ENCODE peak calls at places on chromosomes 13 and 19, in seven cellular contexts. X, N, K, O, P, S and V are unnamed samples.

GRCh38 chr19:11191934-11192333 is 5.4 kb downstream of the KANK2 start:
- DNase-seq in X (no peak), N (no peak), K (no peak), O (no peak), P (no peak), S (no peak), V (no peak)

GRCh38 chr13:50208826-50209335 is 193.6 kb downstream of the KCNRG start:
- DNase-seq in X (peak; percentile 69), N (peak; percentile 84), K (peak; percentile 60), O (peak; percentile 53), P (no peak), S (peak; percentile 15), V (no peak)

GRCh38 chr19:56272448-56272847 is at the start of gene EDDM13:
- DNase-seq in X (no peak), N (no peak), K (no peak), O (no peak), P (no peak), S (no peak), V (no peak)

GRCh38 chr13:94112731-94113130 is 366.8 kb downstream of the DCT start:
- DNase-seq in X (no peak), N (no peak), K (no peak), O (no peak), P (no peak), S (no peak), V (no peak)

GRCh38 chr19:16016226-16017137 is 59.8 kb upstream of the TPM4 start:
- DNase-seq in X (peak; percentile 35), N (no peak), K (no peak), O (no peak), P (no peak), S (no peak), V (peak; percentile 80)

GRCh38 chr19:51000981-51001380 is 423 bp downstream of the KLK8 start:
- DNase-seq in X (no peak), N (peak; percentile 60), K (no peak), O (no peak), P (no peak), S (no peak), V (no peak)

GRCh38 chr19:46373573-46374359 is 26.9 kb downstream of the PPP5C start:
- DNase-seq in X (peak; percentile 71), N (no peak), K (peak; percentile 90), O (peak; percentile 98), P (no peak), S (peak; percentile 99), V (peak; percentile 83)

GRCh38 chr13:38914070-38914469 is 76.6 kb downstream of the STOML3 start:
- DNase-seq in X (no peak), N (no peak), K (no peak), O (no peak), P (no peak), S (peak; percentile 37), V (no peak)

GRCh38 chr13:21579754-21580316 is 24.1 kb downstream of the MICU2 start:
- DNase-seq in X (no peak), N (no peak), K (no peak), O (no peak), P (no peak), S (no peak), V (no peak)

GRCh38 chr19:50649433-50650391 is at the start of gene C19orf81:
- DNase-seq in X (no peak), N (peak; percentile 70), K (no peak), O (no peak), P (no peak), S (no peak), V (no peak)

GRCh38 chr19:39167461-39168257 is 29.1 kb upstream of the NCCRP1 start:
- DNase-seq in X (no peak), N (no peak), K (no peak), O (peak; percentile 89), P (no peak), S (peak; percentile 83), V (no peak)

GRCh38 chr13:90538063-90538462 is 809.4 kb upstream of the MIR17HG start:
- DNase-seq in X (no peak), N (no peak), K (no peak), O (no peak), P (no peak), S (no peak), V (no peak)

GRCh38 chr19:54188224-54188871 is 1.0 kb downstream of the MBOAT7 start:
- DNase-seq in X (peak; percentile 78), N (peak; percentile 84), K (no peak), O (no peak), P (no peak), S (no peak), V (no peak)

GRCh38 chr13:68995972-68996670 is 1111.5 kb upstream of the ATXN8OS start:
- DNase-seq in X (no peak), N (no peak), K (no peak), O (no peak), P (no peak), S (no peak), V (no peak)

GRCh38 chr19:44685877-44686276 is 13.1 kb upstream of the CEACAM16 start:
- DNase-seq in X (no peak), N (no peak), K (no peak), O (no peak), P (no peak), S (no peak), V (no peak)

GRCh38 chr13:38686635-38687245 is at the start of gene FREM2:
- DNase-seq in X (peak; percentile 64), N (no peak), K (no peak), O (no peak), P (no peak), S (peak; percentile 80), V (no peak)

GRCh38 chr19:14826006-14826405 is 9.0 kb downstream of the OR7A5 start:
- DNase-seq in X (no peak), N (no peak), K (no peak), O (no peak), P (no peak), S (no peak), V (no peak)

GRCh38 chr13:102580552-102581169 is 16.1 kb upstream of the TPP2 start:
- DNase-seq in X (no peak), N (peak; percentile 27), K (no peak), O (no peak), P (no peak), S (no peak), V (no peak)

GRCh38 chr19:2041686-2042484 is 9.2 kb downstream of the MKNK2 start:
- DNase-seq in X (peak; percentile 99), N (peak; percentile 99), K (peak; percentile 98), O (peak; percentile 99), P (peak; percentile 99), S (peak; percentile 99), V (peak; percentile 95)

GRCh38 chr19:2043864-2044708 is 7.0 kb downstream of the MKNK2 start:
- DNase-seq in X (peak; percentile 69), N (no peak), K (peak; percentile 72), O (no peak), P (no peak), S (peak; percentile 38), V (no peak)

GRCh38 chr19:2043269-2043641 is 7.8 kb downstream of the MKNK2 start:
- DNase-seq in X (peak; percentile 63), N (no peak), K (peak; percentile 71), O (no peak), P (no peak), S (no peak), V (peak; percentile 30)

GRCh38 chr19:2041436-2041685 is 9.7 kb downstream of the MKNK2 start:
- DNase-seq in X (peak; percentile 57), N (no peak), K (peak; percentile 78), O (no peak), P (no peak), S (no peak), V (no peak)

GRCh38 chr19:2042485-2043268 is 8.4 kb downstream of the MKNK2 start:
- DNase-seq in X (peak; percentile 78), N (no peak), K (peak; percentile 83), O (no peak), P (no peak), S (peak; percentile 59), V (peak; percentile 93)
- TF ChIP-seq POLR2A in X (no peak), N (no peak), K (no peak), O (no peak), P (no peak), S (no peak), V (no peak)

DNA sequence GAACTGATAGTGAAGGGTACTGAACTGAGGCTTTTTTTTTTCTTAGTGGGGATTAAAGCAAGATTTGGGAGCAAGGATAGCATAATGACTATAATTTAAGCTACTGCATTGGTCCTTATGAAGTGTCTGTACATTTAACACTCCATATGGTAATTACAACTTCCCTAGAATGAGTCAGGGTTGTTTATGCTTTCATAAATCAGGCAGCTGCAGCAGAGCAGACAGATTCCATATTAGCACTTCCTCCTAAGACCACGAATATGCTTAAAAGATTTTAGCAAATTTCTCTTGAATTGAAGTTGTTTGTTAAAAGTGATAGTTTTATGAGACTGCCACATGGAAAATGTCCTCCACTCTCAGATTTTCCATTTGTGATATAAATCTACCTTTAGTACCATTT is 401.1 kb upstream of the SPRY2 start:
- DNase-seq in X (no peak), N (no peak), K (no peak), O (no peak), P (no peak), S (no peak), V (no peak)
- TF ChIP-seq POLR2A in X (no peak), N (no peak), K (no peak), O (no peak), P (no peak), S (no peak), V (no peak)

DNA sequence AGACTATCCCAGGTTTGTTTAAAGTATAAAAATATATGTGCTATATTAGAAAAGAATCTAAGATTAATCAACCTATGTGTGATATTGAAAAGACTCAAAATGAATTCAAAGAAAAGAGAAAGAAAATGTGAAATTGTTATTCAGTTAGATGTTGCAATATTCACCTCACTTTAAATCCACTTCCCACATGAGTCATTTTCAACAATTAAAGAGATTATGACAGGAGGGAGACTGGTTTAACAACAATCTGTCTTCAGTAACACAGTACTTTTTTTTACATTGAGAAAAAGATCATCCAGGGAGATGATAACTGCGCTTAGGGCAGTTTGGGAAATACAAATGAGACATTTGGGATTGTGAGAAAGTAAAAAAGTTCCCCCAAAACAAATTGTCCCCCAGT is 1246.2 kb downstream of the SLITRK1 start:
- DNase-seq in X (no peak), N (no peak), K (no peak), O (no peak), P (no peak), S (no peak), V (no peak)
- TF ChIP-seq POLR2A in X (no peak), N (no peak), K (no peak), O (no peak), P (no peak), S (no peak), V (no peak)

DNA sequence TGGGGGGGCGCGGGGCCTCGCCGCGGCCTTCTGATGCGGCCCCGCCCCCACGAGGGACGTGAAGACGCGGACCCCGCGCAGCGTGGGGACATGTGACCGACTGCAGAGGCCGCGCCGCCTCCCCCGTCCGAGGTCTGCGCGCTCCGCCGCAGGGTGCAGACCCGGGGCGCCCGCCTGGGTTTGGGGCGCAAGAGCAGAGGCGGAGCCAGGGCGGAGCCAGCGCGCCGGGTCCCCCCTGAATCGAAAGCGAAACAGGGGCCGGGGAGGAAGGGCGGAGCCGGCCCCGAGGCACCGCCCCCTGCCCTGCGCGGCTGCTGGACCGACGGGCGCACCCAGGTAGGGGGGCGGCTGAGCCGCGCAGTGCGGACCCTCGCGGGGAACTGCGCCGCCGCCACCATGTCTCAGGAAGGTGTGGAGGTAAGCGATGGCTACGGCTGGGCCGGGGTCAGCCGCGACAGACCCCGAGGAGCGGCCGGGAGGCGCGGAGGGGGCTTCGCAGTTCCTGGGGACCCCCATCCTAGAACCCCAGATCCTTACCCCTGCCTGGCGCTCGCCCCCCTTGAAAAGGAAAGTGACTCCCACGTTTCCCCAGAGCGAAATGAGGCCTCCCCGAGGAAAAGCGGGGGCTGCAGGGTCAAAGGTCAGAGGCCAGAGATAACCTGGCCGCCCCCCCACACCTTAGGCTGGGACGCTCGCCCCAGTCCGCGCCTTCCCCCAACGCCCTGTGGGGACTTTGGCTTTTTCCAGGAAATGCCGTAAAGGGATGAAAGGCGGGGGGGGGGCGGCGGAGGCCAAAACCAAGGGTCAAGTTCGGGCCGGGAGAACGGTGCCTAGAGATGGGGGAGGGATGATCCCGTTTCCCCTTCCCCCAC is at the start of gene SHFL:
- DNase-seq in X (peak; percentile 78), N (peak; percentile 89), K (no peak), O (peak; percentile 65), P (peak; percentile 93), S (peak; percentile 80), V (no peak)
- TF ChIP-seq POLR2A in X (no peak), N (peak; percentile 38), K (no peak), O (peak; percentile 33), P (peak; percentile 42), S (peak; percentile 13), V (no peak)